ENCODE peak calls at places on chromosomes 6 and 20, in four cellular contexts. E is AG04449, U is neural crest cell, G is T47D. F is an unnamed sample.

GRCh38 chr6:6919173-6919572 is 188.6 kb upstream of the RREB1 start:
- DNase-seq in E (no peak), U (no peak), G (no peak), F (no peak)

GRCh38 chr20:1326031-1326930 is 2.7 kb downstream of the SDCBP2 start:
- DNase-seq in E (no peak), U (no peak), G (no peak), F (peak; percentile 69)

GRCh38 chr6:167045828-167046580 is 46.8 kb downstream of the CEP43 start:
- DNase-seq in E (no peak), U (no peak), G (no peak), F (no peak)

GRCh38 chr6:7268362-7269310 is 44.4 kb downstream of the SSR1 start:
- DNase-seq in E (no peak), U (no peak), G (no peak), F (no peak)

GRCh38 chr6:30447237-30447636 is 42.1 kb upstream of the HLA-E start:
- DNase-seq in E (no peak), U (no peak), G (no peak), F (peak; percentile 45)

GRCh38 chr6:162123797-162124196 is 603.8 kb downstream of the PRKN start:
- DNase-seq in E (no peak), U (no peak), G (no peak), F (peak; percentile 30)

GRCh38 chr6:169028343-169028742 is 225.3 kb downstream of the THBS2 start:
- DNase-seq in E (no peak), U (no peak), G (no peak), F (no peak)

GRCh38 chr20:38617011-38617829 is 15.6 kb downstream of the ARHGAP40 start:
- DNase-seq in E (no peak), U (no peak), G (peak; percentile 54), F (no peak)

GRCh38 chr6:137552146-137552545 is 58.0 kb upstream of the OLIG3 start:
- DNase-seq in E (no peak), U (no peak), G (no peak), F (no peak)